ENCODE peak calls at places on chromosome 12, in ten cellular contexts. One of them, this sample, is unnamed.

GRCh38 chr12:130523208-130523607 is 185.5 kb downstream of the PIWIL1 start:
- DNase-seq in HuH-7.5: no peak
- DNase-seq in astrocyte of the hippocampus: no peak
- DNase-seq in lower lobe of right lung: no peak
- DNase-seq in fibroblast of lung: no peak
- DNase-seq in HEK293T: no peak
- DNase-seq in fibroblast of mammary gland: no peak
- DNase-seq in K562: no peak
- DNase-seq in pancreas: no peak
- DNase-seq in AG10803: no peak
- DNase-seq in this sample: no peak

GRCh38 chr12:54383041-54383609 is 1.4 kb downstream of the ZNF385A start:
- DNase-seq in AG10803: peak
- DNase-seq in fibroblast of lung: peak
- DNase-seq in pancreas: no peak
- DNase-seq in K562: peak
- DNase-seq in astrocyte of the hippocampus: peak
- DNase-seq in fibroblast of mammary gland: peak
- DNase-seq in lower lobe of right lung: no peak
- DNase-seq in HuH-7.5: no peak
- DNase-seq in HEK293T: no peak
- DNase-seq in this sample: peak

GRCh38 chr12:103731539-103731938 is 109.5 kb downstream of the NT5DC3 start:
- DNase-seq in AG10803: no peak
- DNase-seq in HEK293T: no peak
- DNase-seq in fibroblast of lung: no peak
- DNase-seq in fibroblast of mammary gland: no peak
- DNase-seq in astrocyte of the hippocampus: no peak
- DNase-seq in K562: no peak
- DNase-seq in pancreas: no peak
- DNase-seq in lower lobe of right lung: no peak
- DNase-seq in HuH-7.5: no peak
- DNase-seq in this sample: no peak

GRCh38 chr12:111221296-111222026 is 147.4 kb downstream of the PHETA1 start:
- DNase-seq in HEK293T: no peak
- DNase-seq in AG10803: no peak
- DNase-seq in lower lobe of right lung: no peak
- DNase-seq in fibroblast of mammary gland: no peak
- DNase-seq in HuH-7.5: no peak
- DNase-seq in astrocyte of the hippocampus: no peak
- DNase-seq in K562: no peak
- DNase-seq in pancreas: no peak
- DNase-seq in fibroblast of lung: no peak
- DNase-seq in this sample: no peak

GRCh38 chr12:124238886-124239285 is 56.0 kb upstream of the RFLNA start:
- DNase-seq in fibroblast of mammary gland: no peak
- DNase-seq in astrocyte of the hippocampus: no peak
- DNase-seq in pancreas: no peak
- DNase-seq in fibroblast of lung: no peak
- DNase-seq in lower lobe of right lung: no peak
- DNase-seq in K562: no peak
- DNase-seq in AG10803: no peak
- DNase-seq in HEK293T: no peak
- DNase-seq in HuH-7.5: no peak
- DNase-seq in this sample: no peak

GRCh38 chr12:42588981-42589464 is 523 bp downstream of the PRICKLE1 start:
- DNase-seq in fibroblast of lung: no peak
- DNase-seq in AG10803: no peak
- DNase-seq in HuH-7.5: peak
- DNase-seq in K562: peak
- DNase-seq in fibroblast of mammary gland: no peak
- DNase-seq in astrocyte of the hippocampus: peak
- DNase-seq in pancreas: peak
- DNase-seq in HEK293T: peak
- DNase-seq in lower lobe of right lung: no peak
- DNase-seq in this sample: no peak

GRCh38 chr12:57216931-57217871 is 607 bp downstream of the NXPH4 start:
- DNase-seq in lower lobe of right lung: no peak
- DNase-seq in AG10803: no peak
- DNase-seq in fibroblast of mammary gland: no peak
- DNase-seq in HEK293T: peak
- DNase-seq in fibroblast of lung: no peak
- DNase-seq in pancreas: no peak
- DNase-seq in astrocyte of the hippocampus: no peak
- DNase-seq in K562: no peak
- DNase-seq in HuH-7.5: peak
- DNase-seq in this sample: no peak

GRCh38 chr12:7555752-7556151 is 52.2 kb upstream of the CD163 start:
- DNase-seq in lower lobe of right lung: no peak
- DNase-seq in fibroblast of lung: peak
- DNase-seq in HuH-7.5: no peak
- DNase-seq in pancreas: no peak
- DNase-seq in fibroblast of mammary gland: peak
- DNase-seq in K562: peak
- DNase-seq in AG10803: peak
- DNase-seq in HEK293T: no peak
- DNase-seq in astrocyte of the hippocampus: peak
- DNase-seq in this sample: peak

GRCh38 chr12:124884587-124885438 is 21.1 kb upstream of the SCARB1 start:
- DNase-seq in lower lobe of right lung: peak
- DNase-seq in pancreas: no peak
- DNase-seq in fibroblast of lung: no peak
- DNase-seq in fibroblast of mammary gland: no peak
- DNase-seq in K562: peak
- DNase-seq in astrocyte of the hippocampus: no peak
- DNase-seq in HuH-7.5: peak
- DNase-seq in AG10803: no peak
- DNase-seq in HEK293T: no peak
- DNase-seq in this sample: no peak

GRCh38 chr12:76529226-76529918 is 30.2 kb downstream of the OSBPL8 start:
- DNase-seq in pancreas: no peak
- DNase-seq in AG10803: peak
- DNase-seq in HEK293T: no peak
- DNase-seq in HuH-7.5: no peak
- DNase-seq in fibroblast of mammary gland: peak
- DNase-seq in K562: peak
- DNase-seq in fibroblast of lung: peak
- DNase-seq in astrocyte of the hippocampus: no peak
- DNase-seq in lower lobe of right lung: no peak
- DNase-seq in this sample: no peak

GRCh38 chr12:23906329-23906728 is 43.1 kb downstream of the SOX5 start:
- DNase-seq in pancreas: no peak
- DNase-seq in fibroblast of lung: peak
- DNase-seq in fibroblast of mammary gland: peak
- DNase-seq in AG10803: peak
- DNase-seq in HEK293T: no peak
- DNase-seq in astrocyte of the hippocampus: peak
- DNase-seq in lower lobe of right lung: no peak
- DNase-seq in K562: no peak
- DNase-seq in HuH-7.5: no peak
- DNase-seq in this sample: no peak